ENCODE peak calls at places on chromosomes 4 and X, in nine cellular contexts. P, Z, C, K, R, X, Y, T and W are unnamed samples.

GRCh38 chrX:76253432-76253831 is 80.6 kb downstream of the PBDC1 start:
- DNase-seq in P (peak), Z (peak), C (no peak), K (no peak), R (peak), X (no peak), Y (no peak), T (peak), W (peak)

GRCh38 chr4:163110442-163110841 is 56.2 kb downstream of the NAF1 start:
- DNase-seq in P (no peak), Z (no peak), C (no peak), K (no peak), R (no peak), X (no peak), Y (no peak), T (no peak), W (no peak)

GRCh38 chr4:2962614-2963184 is 507 bp downstream of the NOP14 start:
- DNase-seq in P (no peak), Z (no peak), C (no peak), K (no peak), R (no peak), X (no peak), Y (no peak), T (no peak), W (peak)

GRCh38 chrX:69556094-69557011 is 52.2 kb downstream of the NALF2 start:
- DNase-seq in P (peak), Z (no peak), C (no peak), K (no peak), R (no peak), X (no peak), Y (no peak), T (peak), W (no peak)

GRCh38 chr4:51831133-51831532 is 11.8 kb upstream of the DCUN1D4 start:
- DNase-seq in P (peak), Z (peak), C (peak), K (peak), R (peak), X (peak), Y (peak), T (peak), W (peak)

GRCh38 chr4:70836081-70836480 is 3.6 kb downstream of the GRSF1 start:
- DNase-seq in P (no peak), Z (no peak), C (no peak), K (no peak), R (no peak), X (no peak), Y (no peak), T (no peak), W (no peak)

GRCh38 chr4:22324422-22324821 is 191.4 kb downstream of the ADGRA3 start:
- DNase-seq in P (no peak), Z (no peak), C (no peak), K (no peak), R (no peak), X (no peak), Y (no peak), T (no peak), W (no peak)

GRCh38 chrX:11968470-11968869 is 169.8 kb upstream of the FRMPD4 start:
- DNase-seq in P (no peak), Z (no peak), C (no peak), K (no peak), R (no peak), X (no peak), Y (no peak), T (no peak), W (no peak)

GRCh38 chr4:185700048-185700447 is 111.9 kb downstream of the SORBS2 start:
- DNase-seq in P (no peak), Z (no peak), C (no peak), K (no peak), R (no peak), X (no peak), Y (no peak), T (no peak), W (no peak)

GRCh38 chr4:107834241-107834856 is 9.6 kb downstream of the SGMS2 start:
- DNase-seq in P (no peak), Z (no peak), C (no peak), K (no peak), R (no peak), X (no peak), Y (no peak), T (no peak), W (no peak)

GRCh38 chr4:41095973-41096372 is 118.4 kb downstream of the APBB2 start:
- DNase-seq in P (peak), Z (no peak), C (no peak), K (no peak), R (no peak), X (no peak), Y (no peak), T (no peak), W (no peak)

GRCh38 chrX:38861489-38861888 is 60.2 kb downstream of the MID1IP1 start:
- DNase-seq in P (no peak), Z (no peak), C (no peak), K (no peak), R (no peak), X (no peak), Y (no peak), T (no peak), W (no peak)

GRCh38 chr4:71867598-71867997 is 83.7 kb upstream of the GC start:
- DNase-seq in P (no peak), Z (no peak), C (no peak), K (no peak), R (no peak), X (no peak), Y (no peak), T (no peak), W (no peak)

GRCh38 chr4:103098746-103099421 is 750 bp downstream of the BDH2 start:
- DNase-seq in P (no peak), Z (no peak), C (no peak), K (no peak), R (no peak), X (no peak), Y (no peak), T (no peak), W (peak)

GRCh38 chrX:7233632-7234406 is 85.9 kb upstream of the PUDP start:
- DNase-seq in P (no peak), Z (no peak), C (no peak), K (no peak), R (no peak), X (no peak), Y (no peak), T (no peak), W (no peak)

GRCh38 chrX:103099706-103100105 is 6.8 kb upstream of the NXF3 start:
- DNase-seq in P (no peak), Z (no peak), C (no peak), K (no peak), R (no peak), X (no peak), Y (no peak), T (no peak), W (no peak)

GRCh38 chr4:153271820-153272219 is 67.6 kb downstream of the TRIM2 start:
- DNase-seq in P (no peak), Z (no peak), C (no peak), K (no peak), R (no peak), X (no peak), Y (no peak), T (no peak), W (no peak)

GRCh38 chr4:185813133-185813532 is 1.1 kb upstream of the SORBS2 start:
- DNase-seq in P (no peak), Z (no peak), C (no peak), K (no peak), R (no peak), X (no peak), Y (no peak), T (no peak), W (no peak)

GRCh38 chrX:17553451-17553850 is 178.5 kb downstream of the NHS start:
- DNase-seq in P (peak), Z (no peak), C (no peak), K (no peak), R (no peak), X (no peak), Y (no peak), T (no peak), W (peak)

GRCh38 chr4:145820407-145820806 is 118.2 kb downstream of the ZNF827 start:
- DNase-seq in P (no peak), Z (no peak), C (no peak), K (no peak), R (no peak), X (no peak), Y (no peak), T (no peak), W (no peak)

GRCh38 chr4:150152764-150153163 is 74.5 kb downstream of the DCLK2 start:
- DNase-seq in P (peak), Z (no peak), C (no peak), K (no peak), R (no peak), X (no peak), Y (no peak), T (no peak), W (peak)

GRCh38 chr4:13047591-13047990 is 436.5 kb downstream of the RAB28 start:
- DNase-seq in P (no peak), Z (no peak), C (no peak), K (no peak), R (no peak), X (no peak), Y (no peak), T (no peak), W (no peak)